ENCODE peak calls at places on chromosome 7, in eight cellular contexts. One of them, this sample, is unnamed.

GRCh38 chr7:41996381-41997035 is 240.5 kb downstream of the GLI3 start:
- DNase-seq in right cardiac atrium: no peak
- DNase-seq in fibroblast of the aortic adventitia: peak
- DNase-seq in cardiac fibroblast: peak
- DNase-seq in CD4-positive, alpha-beta memory T cell: no peak
- DNase-seq in tibial artery: no peak
- DNase-seq in CD8-positive, alpha-beta memory T cell: no peak
- DNase-seq in HFF-Myc: peak
- DNase-seq in this sample: peak

GRCh38 chr7:112143151-112143550 is 63.0 kb downstream of the DOCK4 start:
- DNase-seq in right cardiac atrium: no peak
- DNase-seq in fibroblast of the aortic adventitia: no peak
- DNase-seq in cardiac fibroblast: no peak
- DNase-seq in CD4-positive, alpha-beta memory T cell: no peak
- DNase-seq in tibial artery: no peak
- DNase-seq in CD8-positive, alpha-beta memory T cell: no peak
- DNase-seq in HFF-Myc: no peak
- DNase-seq in this sample: no peak

GRCh38 chr7:77434570-77434969 is 18.4 kb upstream of the GSAP start:
- DNase-seq in right cardiac atrium: no peak
- DNase-seq in fibroblast of the aortic adventitia: peak
- DNase-seq in cardiac fibroblast: no peak
- DNase-seq in CD4-positive, alpha-beta memory T cell: no peak
- DNase-seq in tibial artery: no peak
- DNase-seq in CD8-positive, alpha-beta memory T cell: no peak
- DNase-seq in HFF-Myc: peak
- DNase-seq in this sample: no peak

GRCh38 chr7:12456506-12456905 is 52.8 kb upstream of the VWDE start:
- DNase-seq in right cardiac atrium: peak
- DNase-seq in fibroblast of the aortic adventitia: no peak
- DNase-seq in cardiac fibroblast: no peak
- DNase-seq in CD4-positive, alpha-beta memory T cell: no peak
- DNase-seq in tibial artery: no peak
- DNase-seq in CD8-positive, alpha-beta memory T cell: no peak
- DNase-seq in HFF-Myc: no peak
- DNase-seq in this sample: no peak

GRCh38 chr7:157904211-157904865 is 567.5 kb downstream of the DNAJB6 start:
- DNase-seq in right cardiac atrium: no peak
- DNase-seq in fibroblast of the aortic adventitia: no peak
- DNase-seq in cardiac fibroblast: no peak
- DNase-seq in CD4-positive, alpha-beta memory T cell: no peak
- DNase-seq in tibial artery: peak
- DNase-seq in CD8-positive, alpha-beta memory T cell: no peak
- DNase-seq in HFF-Myc: no peak
- DNase-seq in this sample: no peak

GRCh38 chr7:16564909-16565426 is 38.3 kb downstream of the LRRC72 start:
- DNase-seq in right cardiac atrium: no peak
- DNase-seq in fibroblast of the aortic adventitia: peak
- DNase-seq in cardiac fibroblast: peak
- DNase-seq in CD4-positive, alpha-beta memory T cell: peak
- DNase-seq in tibial artery: no peak
- DNase-seq in CD8-positive, alpha-beta memory T cell: no peak
- DNase-seq in HFF-Myc: peak
- DNase-seq in this sample: peak

GRCh38 chr7:134318443-134318842 is 1.7 kb upstream of the SLC35B4 start:
- DNase-seq in right cardiac atrium: no peak
- DNase-seq in fibroblast of the aortic adventitia: peak
- DNase-seq in cardiac fibroblast: no peak
- DNase-seq in CD4-positive, alpha-beta memory T cell: no peak
- DNase-seq in tibial artery: no peak
- DNase-seq in CD8-positive, alpha-beta memory T cell: no peak
- DNase-seq in HFF-Myc: no peak
- DNase-seq in this sample: no peak

GRCh38 chr7:155947051-155947450 is 134.8 kb upstream of the SHH start:
- DNase-seq in right cardiac atrium: no peak
- DNase-seq in fibroblast of the aortic adventitia: no peak
- DNase-seq in cardiac fibroblast: peak
- DNase-seq in CD4-positive, alpha-beta memory T cell: no peak
- DNase-seq in tibial artery: no peak
- DNase-seq in CD8-positive, alpha-beta memory T cell: no peak
- DNase-seq in HFF-Myc: no peak
- DNase-seq in this sample: no peak

GRCh38 chr7:104650991-104651680 is 322.7 kb downstream of the LHFPL3 start:
- DNase-seq in right cardiac atrium: no peak
- DNase-seq in fibroblast of the aortic adventitia: no peak
- DNase-seq in cardiac fibroblast: no peak
- DNase-seq in CD4-positive, alpha-beta memory T cell: no peak
- DNase-seq in tibial artery: no peak
- DNase-seq in CD8-positive, alpha-beta memory T cell: no peak
- DNase-seq in HFF-Myc: no peak
- DNase-seq in this sample: no peak

GRCh38 chr7:92841192-92841591 is 4.8 kb upstream of the CDK6 start:
- DNase-seq in right cardiac atrium: no peak
- DNase-seq in fibroblast of the aortic adventitia: no peak
- DNase-seq in cardiac fibroblast: peak
- DNase-seq in CD4-positive, alpha-beta memory T cell: no peak
- DNase-seq in tibial artery: no peak
- DNase-seq in CD8-positive, alpha-beta memory T cell: no peak
- DNase-seq in HFF-Myc: no peak
- DNase-seq in this sample: no peak

GRCh38 chr7:21941570-21942224 is 4.0 kb downstream of the CDCA7L start:
- DNase-seq in right cardiac atrium: no peak
- DNase-seq in fibroblast of the aortic adventitia: peak
- DNase-seq in cardiac fibroblast: no peak
- DNase-seq in CD4-positive, alpha-beta memory T cell: no peak
- DNase-seq in tibial artery: no peak
- DNase-seq in CD8-positive, alpha-beta memory T cell: no peak
- DNase-seq in HFF-Myc: no peak
- DNase-seq in this sample: peak

GRCh38 chr7:115099906-115100305 is 178.0 kb downstream of the MDFIC start:
- DNase-seq in right cardiac atrium: no peak
- DNase-seq in fibroblast of the aortic adventitia: peak
- DNase-seq in cardiac fibroblast: peak
- DNase-seq in CD4-positive, alpha-beta memory T cell: no peak
- DNase-seq in tibial artery: no peak
- DNase-seq in CD8-positive, alpha-beta memory T cell: no peak
- DNase-seq in HFF-Myc: no peak
- DNase-seq in this sample: no peak

GRCh38 chr7:106774768-106775551 is 90.1 kb upstream of the PIK3CG start:
- DNase-seq in right cardiac atrium: no peak
- DNase-seq in fibroblast of the aortic adventitia: no peak
- DNase-seq in cardiac fibroblast: peak
- DNase-seq in CD4-positive, alpha-beta memory T cell: no peak
- DNase-seq in tibial artery: no peak
- DNase-seq in CD8-positive, alpha-beta memory T cell: no peak
- DNase-seq in HFF-Myc: no peak
- DNase-seq in this sample: no peak

GRCh38 chr7:43664681-43665080 is 64.6 kb downstream of the COA1 start:
- DNase-seq in right cardiac atrium: no peak
- DNase-seq in fibroblast of the aortic adventitia: no peak
- DNase-seq in cardiac fibroblast: no peak
- DNase-seq in CD4-positive, alpha-beta memory T cell: no peak
- DNase-seq in tibial artery: no peak
- DNase-seq in CD8-positive, alpha-beta memory T cell: no peak
- DNase-seq in HFF-Myc: no peak
- DNase-seq in this sample: no peak

GRCh38 chr7:22872087-22872807 is 49.6 kb upstream of the TOMM7 start:
- DNase-seq in right cardiac atrium: no peak
- DNase-seq in fibroblast of the aortic adventitia: no peak
- DNase-seq in cardiac fibroblast: no peak
- DNase-seq in CD4-positive, alpha-beta memory T cell: no peak
- DNase-seq in tibial artery: no peak
- DNase-seq in CD8-positive, alpha-beta memory T cell: no peak
- DNase-seq in HFF-Myc: no peak
- DNase-seq in this sample: no peak

GRCh38 chr7:50341709-50342108 is 37.2 kb downstream of the IKZF1 start:
- DNase-seq in right cardiac atrium: no peak
- DNase-seq in fibroblast of the aortic adventitia: no peak
- DNase-seq in cardiac fibroblast: no peak
- DNase-seq in CD4-positive, alpha-beta memory T cell: no peak
- DNase-seq in tibial artery: no peak
- DNase-seq in CD8-positive, alpha-beta memory T cell: peak
- DNase-seq in HFF-Myc: no peak
- DNase-seq in this sample: no peak

GRCh38 chr7:128908750-128909385 is 1.6 kb downstream of the KCP start:
- DNase-seq in right cardiac atrium: no peak
- DNase-seq in fibroblast of the aortic adventitia: no peak
- DNase-seq in cardiac fibroblast: no peak
- DNase-seq in CD4-positive, alpha-beta memory T cell: no peak
- DNase-seq in tibial artery: peak
- DNase-seq in CD8-positive, alpha-beta memory T cell: peak
- DNase-seq in HFF-Myc: no peak
- DNase-seq in this sample: no peak

GRCh38 chr7:128911441-128912031 is 1.0 kb upstream of the KCP start:
- DNase-seq in right cardiac atrium: no peak
- DNase-seq in fibroblast of the aortic adventitia: no peak
- DNase-seq in cardiac fibroblast: no peak
- DNase-seq in CD4-positive, alpha-beta memory T cell: no peak
- DNase-seq in tibial artery: peak
- DNase-seq in CD8-positive, alpha-beta memory T cell: peak
- DNase-seq in HFF-Myc: no peak
- DNase-seq in this sample: no peak

GRCh38 chr7:128909605-128910568 is 622 bp downstream of the KCP start:
- DNase-seq in right cardiac atrium: peak
- DNase-seq in fibroblast of the aortic adventitia: peak
- DNase-seq in cardiac fibroblast: peak
- DNase-seq in CD4-positive, alpha-beta memory T cell: no peak
- DNase-seq in tibial artery: peak
- DNase-seq in CD8-positive, alpha-beta memory T cell: peak
- DNase-seq in HFF-Myc: no peak
- DNase-seq in this sample: no peak

GRCh38 chr7:128912281-128912680 is 1.8 kb upstream of the KCP start:
- DNase-seq in right cardiac atrium: no peak
- DNase-seq in fibroblast of the aortic adventitia: no peak
- DNase-seq in cardiac fibroblast: no peak
- DNase-seq in CD4-positive, alpha-beta memory T cell: no peak
- DNase-seq in tibial artery: peak
- DNase-seq in CD8-positive, alpha-beta memory T cell: peak
- DNase-seq in HFF-Myc: no peak
- DNase-seq in this sample: no peak

DNA sequence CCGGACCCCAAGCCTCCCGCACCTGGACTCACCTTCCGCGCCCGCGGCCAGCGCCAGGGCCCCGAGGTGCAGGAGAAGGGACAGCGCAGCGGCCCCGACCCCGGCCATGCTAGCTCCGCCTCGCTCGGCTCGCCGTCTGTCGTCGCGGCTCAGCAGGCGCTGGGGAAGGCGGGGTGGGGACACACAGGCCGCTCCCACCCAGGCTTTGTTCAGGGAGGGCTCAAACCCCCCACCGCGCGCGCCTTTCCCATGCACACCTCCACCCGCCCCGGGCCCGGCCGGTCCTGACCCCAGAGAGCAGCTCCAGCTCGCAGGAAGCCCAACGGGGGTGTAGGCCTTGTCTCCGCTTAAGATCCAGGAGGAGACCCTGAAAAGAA is at the start of gene KCP:
- DNase-seq in right cardiac atrium: no peak
- DNase-seq in fibroblast of the aortic adventitia: no peak
- DNase-seq in cardiac fibroblast: no peak
- DNase-seq in CD4-positive, alpha-beta memory T cell: no peak
- DNase-seq in tibial artery: peak
- DNase-seq in CD8-positive, alpha-beta memory T cell: peak
- DNase-seq in HFF-Myc: no peak
- DNase-seq in this sample: no peak
- H3K4me3 ChIP-seq in right cardiac atrium: peak
- H3K4me3 ChIP-seq in fibroblast of the aortic adventitia: peak
- H3K4me3 ChIP-seq in cardiac fibroblast: peak
- H3K4me3 ChIP-seq in CD4-positive, alpha-beta memory T cell: no peak
- H3K4me3 ChIP-seq in tibial artery: peak
- H3K4me3 ChIP-seq in CD8-positive, alpha-beta memory T cell: no peak
- H3K4me3 ChIP-seq in HFF-Myc: peak
- H3K4me3 ChIP-seq in this sample: no peak

DNA sequence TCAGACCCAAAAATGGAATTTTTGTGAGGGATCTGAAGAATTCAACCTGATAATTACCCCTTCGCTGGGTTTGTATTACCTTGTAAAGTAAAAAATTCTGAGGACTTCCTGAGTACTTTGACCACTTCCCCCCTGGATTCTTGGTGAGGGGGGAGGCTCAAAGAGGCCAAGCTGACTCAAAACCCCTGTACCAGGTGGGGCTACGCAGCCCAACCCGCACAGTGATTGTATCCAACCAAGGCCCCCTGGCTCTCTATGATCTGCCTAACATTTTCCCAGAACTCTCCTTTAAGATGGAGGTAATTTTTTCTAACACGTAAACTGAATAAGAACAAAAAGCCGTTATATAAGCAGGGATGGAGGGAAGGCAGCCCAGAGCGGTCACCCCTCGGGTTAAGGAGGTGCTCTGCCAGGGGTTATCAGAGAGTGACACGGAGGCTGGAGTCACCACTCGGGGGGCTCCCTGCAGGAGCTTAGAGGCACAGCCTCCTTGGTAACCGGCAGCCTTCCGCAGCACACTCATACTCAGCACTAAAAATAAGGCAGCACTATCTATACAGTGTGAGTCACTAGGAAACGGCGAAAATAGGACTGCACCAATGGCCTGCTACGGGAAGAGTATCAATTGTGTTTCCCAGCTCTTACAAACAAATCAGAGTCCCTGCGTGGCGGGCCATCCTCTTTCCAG is 255.4 kb downstream of the ELMO1 start:
- DNase-seq in right cardiac atrium: no peak
- DNase-seq in fibroblast of the aortic adventitia: no peak
- DNase-seq in cardiac fibroblast: peak
- DNase-seq in CD4-positive, alpha-beta memory T cell: no peak
- DNase-seq in tibial artery: no peak
- DNase-seq in CD8-positive, alpha-beta memory T cell: no peak
- DNase-seq in HFF-Myc: no peak
- DNase-seq in this sample: no peak
- H3K4me3 ChIP-seq in right cardiac atrium: peak
- H3K4me3 ChIP-seq in fibroblast of the aortic adventitia: no peak
- H3K4me3 ChIP-seq in cardiac fibroblast: peak
- H3K4me3 ChIP-seq in CD4-positive, alpha-beta memory T cell: no peak
- H3K4me3 ChIP-seq in tibial artery: peak
- H3K4me3 ChIP-seq in CD8-positive, alpha-beta memory T cell: no peak
- H3K4me3 ChIP-seq in HFF-Myc: no peak
- H3K4me3 ChIP-seq in this sample: no peak

GRCh38 chr7:24283559-24283899 is 461 bp upstream of the NPY start:
- DNase-seq in right cardiac atrium: no peak
- DNase-seq in fibroblast of the aortic adventitia: no peak
- DNase-seq in cardiac fibroblast: no peak
- DNase-seq in CD4-positive, alpha-beta memory T cell: no peak
- DNase-seq in tibial artery: no peak
- DNase-seq in CD8-positive, alpha-beta memory T cell: no peak
- DNase-seq in HFF-Myc: no peak
- DNase-seq in this sample: no peak
- H3K4me3 ChIP-seq in right cardiac atrium: no peak
- H3K4me3 ChIP-seq in fibroblast of the aortic adventitia: no peak
- H3K4me3 ChIP-seq in cardiac fibroblast: no peak
- H3K4me3 ChIP-seq in CD4-positive, alpha-beta memory T cell: no peak
- H3K4me3 ChIP-seq in tibial artery: no peak
- H3K4me3 ChIP-seq in CD8-positive, alpha-beta memory T cell: no peak
- H3K4me3 ChIP-seq in HFF-Myc: no peak
- H3K4me3 ChIP-seq in this sample: no peak

DNA sequence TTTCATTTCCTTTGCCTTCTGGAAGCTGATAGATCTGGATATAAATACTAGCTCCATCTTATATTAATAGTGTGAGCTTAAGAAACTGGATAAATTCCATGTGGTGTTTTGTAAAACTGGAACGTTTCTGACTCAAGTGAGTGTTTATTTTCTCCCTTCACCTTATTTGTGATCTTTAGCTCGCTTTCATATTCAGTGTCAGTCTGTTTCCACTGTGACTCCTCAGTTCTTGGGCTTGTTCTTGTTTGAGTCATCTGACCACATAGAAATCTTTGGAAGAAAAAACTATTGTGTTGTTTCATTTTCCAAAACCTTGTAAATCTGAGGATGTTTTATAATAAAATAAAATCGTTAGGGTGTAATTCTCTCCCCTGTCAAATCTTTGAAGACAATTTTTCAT is 186.4 kb downstream of the POLR1F start:
- DNase-seq in right cardiac atrium: no peak
- DNase-seq in fibroblast of the aortic adventitia: peak
- DNase-seq in cardiac fibroblast: peak
- DNase-seq in CD4-positive, alpha-beta memory T cell: no peak
- DNase-seq in tibial artery: no peak
- DNase-seq in CD8-positive, alpha-beta memory T cell: no peak
- DNase-seq in HFF-Myc: no peak
- DNase-seq in this sample: no peak
- H3K4me3 ChIP-seq in right cardiac atrium: no peak
- H3K4me3 ChIP-seq in fibroblast of the aortic adventitia: no peak
- H3K4me3 ChIP-seq in cardiac fibroblast: no peak
- H3K4me3 ChIP-seq in CD4-positive, alpha-beta memory T cell: no peak
- H3K4me3 ChIP-seq in tibial artery: no peak
- H3K4me3 ChIP-seq in CD8-positive, alpha-beta memory T cell: no peak
- H3K4me3 ChIP-seq in HFF-Myc: no peak
- H3K4me3 ChIP-seq in this sample: no peak